ENCODE peak calls at places on chromosome 7, in seven cellular contexts. One of them, this sample, is unnamed.

GRCh38 chr7:101532400-101533102 is 96.5 kb downstream of the MYL10 start:
- DNase-seq in coronary artery: no peak
- DNase-seq in HCT116: no peak
- DNase-seq in prostate gland: no peak
- DNase-seq in PC-3: no peak
- DNase-seq in BE2C: no peak
- DNase-seq in choroid plexus epithelial cell: no peak
- DNase-seq in this sample: no peak

GRCh38 chr7:51633006-51633405 is 316.4 kb upstream of the COBL start:
- DNase-seq in coronary artery: no peak
- DNase-seq in HCT116: no peak
- DNase-seq in prostate gland: no peak
- DNase-seq in PC-3: no peak
- DNase-seq in BE2C: no peak
- DNase-seq in choroid plexus epithelial cell: no peak
- DNase-seq in this sample: no peak

GRCh38 chr7:94698275-94698674 is 42.3 kb upstream of the SGCE start:
- DNase-seq in coronary artery: no peak
- DNase-seq in HCT116: peak; percentile 13
- DNase-seq in prostate gland: no peak
- DNase-seq in PC-3: peak; percentile 78
- DNase-seq in BE2C: no peak
- DNase-seq in choroid plexus epithelial cell: peak; percentile 95
- DNase-seq in this sample: no peak

GRCh38 chr7:64045301-64046040 is at the start of gene ZNF727:
- DNase-seq in coronary artery: no peak
- DNase-seq in HCT116: no peak
- DNase-seq in prostate gland: peak; percentile 58
- DNase-seq in PC-3: no peak
- DNase-seq in BE2C: no peak
- DNase-seq in choroid plexus epithelial cell: no peak
- DNase-seq in this sample: no peak

GRCh38 chr7:31887006-31887405 is 183.2 kb downstream of the PDE1C start:
- DNase-seq in coronary artery: no peak
- DNase-seq in HCT116: no peak
- DNase-seq in prostate gland: no peak
- DNase-seq in PC-3: no peak
- DNase-seq in BE2C: no peak
- DNase-seq in choroid plexus epithelial cell: no peak
- DNase-seq in this sample: no peak

GRCh38 chr7:42911482-42912447 is at the start of gene C7orf25:
- DNase-seq in coronary artery: peak; percentile 98
- DNase-seq in HCT116: peak; percentile 82
- DNase-seq in prostate gland: peak; percentile 97
- DNase-seq in PC-3: peak; percentile 93
- DNase-seq in BE2C: peak; percentile 97
- DNase-seq in choroid plexus epithelial cell: peak; percentile 94
- DNase-seq in this sample: peak; percentile 96

GRCh38 chr7:64192148-64192704 is 14.8 kb upstream of the ZNF735 start:
- DNase-seq in coronary artery: no peak
- DNase-seq in HCT116: no peak
- DNase-seq in prostate gland: no peak
- DNase-seq in PC-3: no peak
- DNase-seq in BE2C: no peak
- DNase-seq in choroid plexus epithelial cell: no peak
- DNase-seq in this sample: no peak

GRCh38 chr7:50356212-50356944 is 51.9 kb downstream of the IKZF1 start:
- DNase-seq in coronary artery: no peak
- DNase-seq in HCT116: no peak
- DNase-seq in prostate gland: no peak
- DNase-seq in PC-3: no peak
- DNase-seq in BE2C: no peak
- DNase-seq in choroid plexus epithelial cell: no peak
- DNase-seq in this sample: no peak

GRCh38 chr7:112206238-112207105 is at the start of the genes DOCK4 and ZNF277:
- DNase-seq in coronary artery: peak; percentile 99
- DNase-seq in HCT116: peak; percentile 96
- DNase-seq in prostate gland: peak; percentile 99
- DNase-seq in PC-3: peak; percentile 99
- DNase-seq in BE2C: peak; percentile 99
- DNase-seq in choroid plexus epithelial cell: peak; percentile 99
- DNase-seq in this sample: peak; percentile 99

GRCh38 chr7:112204776-112205347 is 1.3 kb downstream of the DOCK4 start:
- DNase-seq in coronary artery: no peak
- DNase-seq in HCT116: no peak
- DNase-seq in prostate gland: peak; percentile 15
- DNase-seq in PC-3: peak; percentile 34
- DNase-seq in BE2C: peak; percentile 33
- DNase-seq in choroid plexus epithelial cell: peak; percentile 37
- DNase-seq in this sample: no peak

GRCh38 chr7:112202819-112203218 is 3.4 kb downstream of the DOCK4 start:
- DNase-seq in coronary artery: no peak
- DNase-seq in HCT116: no peak
- DNase-seq in prostate gland: peak; percentile 18
- DNase-seq in PC-3: peak; percentile 52
- DNase-seq in BE2C: peak; percentile 54
- DNase-seq in choroid plexus epithelial cell: peak; percentile 37
- DNase-seq in this sample: peak; percentile 39

GRCh38 chr7:112205348-112206237 is 606 bp downstream of the DOCK4 start:
- DNase-seq in coronary artery: peak; percentile 77
- DNase-seq in HCT116: peak; percentile 7
- DNase-seq in prostate gland: peak; percentile 46
- DNase-seq in PC-3: peak; percentile 32
- DNase-seq in BE2C: peak; percentile 64
- DNase-seq in choroid plexus epithelial cell: peak; percentile 76
- DNase-seq in this sample: peak; percentile 53

DNA sequence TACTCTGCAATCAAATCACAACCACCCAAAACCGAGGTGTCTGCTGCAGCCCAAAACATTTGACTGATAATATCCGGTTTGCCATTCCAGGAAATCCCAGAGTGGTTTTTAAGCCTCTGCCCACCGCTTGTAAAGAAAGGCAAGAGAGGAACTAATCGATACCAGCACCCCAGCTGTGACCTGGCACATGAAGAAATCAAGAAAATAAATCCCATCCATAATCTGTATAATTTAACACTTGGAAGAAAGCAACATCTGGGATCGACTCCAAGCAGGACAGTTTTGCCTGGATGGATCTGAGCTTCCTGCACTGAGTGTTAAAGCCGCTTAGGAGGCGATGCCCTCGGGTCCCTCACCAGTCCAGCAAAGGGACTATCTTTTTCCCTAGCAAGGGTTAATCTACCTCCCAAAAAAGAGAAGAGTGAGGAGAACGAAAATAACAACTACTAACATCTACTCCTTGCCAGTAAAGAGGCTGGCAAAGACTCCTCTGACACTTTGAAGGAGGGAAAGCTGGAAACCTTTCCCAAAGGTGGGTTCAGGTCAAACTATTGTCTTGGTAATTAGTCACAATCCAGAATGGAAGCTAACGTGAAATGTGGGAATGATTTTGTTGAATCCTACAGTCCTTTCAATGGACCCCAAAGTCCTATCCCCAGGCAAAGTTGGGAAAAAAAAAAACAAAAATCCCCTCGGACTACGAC is 2.0 kb downstream of the DOCK4 start:
- DNase-seq in coronary artery: no peak
- DNase-seq in HCT116: no peak
- DNase-seq in prostate gland: peak; percentile 22
- DNase-seq in PC-3: peak; percentile 19
- DNase-seq in BE2C: no peak
- DNase-seq in choroid plexus epithelial cell: peak; percentile 22
- DNase-seq in this sample: no peak
- TF ChIP-seq CTCF in coronary artery: no peak
- TF ChIP-seq CTCF in HCT116: no peak
- TF ChIP-seq CTCF in prostate gland: no peak
- TF ChIP-seq CTCF in PC-3: no peak
- TF ChIP-seq CTCF in BE2C: no peak
- TF ChIP-seq CTCF in choroid plexus epithelial cell: no peak
- TF ChIP-seq CTCF in this sample: no peak

GRCh38 chr7:107046511-107047259 is 2.2 kb downstream of the PRKAR2B start:
- DNase-seq in coronary artery: no peak
- DNase-seq in HCT116: no peak
- DNase-seq in prostate gland: no peak
- DNase-seq in PC-3: peak; percentile 15
- DNase-seq in BE2C: no peak
- DNase-seq in choroid plexus epithelial cell: no peak
- DNase-seq in this sample: no peak

GRCh38 chr7:107044347-107045194 is at the start of gene PRKAR2B:
- DNase-seq in coronary artery: peak; percentile 79
- DNase-seq in HCT116: peak; percentile 27
- DNase-seq in prostate gland: peak; percentile 63
- DNase-seq in PC-3: peak; percentile 25
- DNase-seq in BE2C: peak; percentile 91
- DNase-seq in choroid plexus epithelial cell: peak; percentile 62
- DNase-seq in this sample: peak; percentile 55

GRCh38 chr7:107045980-107046379 is 1.5 kb downstream of the PRKAR2B start:
- DNase-seq in coronary artery: no peak
- DNase-seq in HCT116: no peak
- DNase-seq in prostate gland: no peak
- DNase-seq in PC-3: peak; percentile 59
- DNase-seq in BE2C: no peak
- DNase-seq in choroid plexus epithelial cell: peak; percentile 63
- DNase-seq in this sample: no peak

GRCh38 chr7:107045195-107045960 is 873 bp downstream of the PRKAR2B start:
- DNase-seq in coronary artery: no peak
- DNase-seq in HCT116: no peak
- DNase-seq in prostate gland: no peak
- DNase-seq in PC-3: no peak
- DNase-seq in BE2C: peak; percentile 17
- DNase-seq in choroid plexus epithelial cell: no peak
- DNase-seq in this sample: no peak

GRCh38 chr7:107043916-107044346 is 574 bp upstream of the PRKAR2B start:
- DNase-seq in coronary artery: no peak
- DNase-seq in HCT116: no peak
- DNase-seq in prostate gland: no peak
- DNase-seq in PC-3: no peak
- DNase-seq in BE2C: no peak
- DNase-seq in choroid plexus epithelial cell: peak; percentile 3
- DNase-seq in this sample: no peak
- H3K4me3 ChIP-seq in coronary artery: peak overlapping the region; percentile 79
- H3K4me3 ChIP-seq in HCT116: peak overlapping the region; percentile 49
- H3K4me3 ChIP-seq in prostate gland: peak overlapping the region; percentile 74
- H3K4me3 ChIP-seq in PC-3: peak overlapping the region; percentile 66
- H3K4me3 ChIP-seq in BE2C: peak overlapping the region; percentile 61
- H3K4me3 ChIP-seq in choroid plexus epithelial cell: peak overlapping the region; percentile 69
- H3K4me3 ChIP-seq in this sample: peak overlapping the region; percentile 20

GRCh38 chr7:90838799-90839198 is 242.7 kb downstream of the CDK14 start:
- DNase-seq in coronary artery: no peak
- DNase-seq in HCT116: no peak
- DNase-seq in prostate gland: no peak
- DNase-seq in PC-3: no peak
- DNase-seq in BE2C: no peak
- DNase-seq in choroid plexus epithelial cell: no peak
- DNase-seq in this sample: no peak
- TF ChIP-seq CTCF in coronary artery: no peak
- TF ChIP-seq CTCF in HCT116: peak; percentile 35
- TF ChIP-seq CTCF in prostate gland: no peak
- TF ChIP-seq CTCF in PC-3: no peak
- TF ChIP-seq CTCF in BE2C: no peak
- TF ChIP-seq CTCF in choroid plexus epithelial cell: no peak
- TF ChIP-seq CTCF in this sample: no peak

DNA sequence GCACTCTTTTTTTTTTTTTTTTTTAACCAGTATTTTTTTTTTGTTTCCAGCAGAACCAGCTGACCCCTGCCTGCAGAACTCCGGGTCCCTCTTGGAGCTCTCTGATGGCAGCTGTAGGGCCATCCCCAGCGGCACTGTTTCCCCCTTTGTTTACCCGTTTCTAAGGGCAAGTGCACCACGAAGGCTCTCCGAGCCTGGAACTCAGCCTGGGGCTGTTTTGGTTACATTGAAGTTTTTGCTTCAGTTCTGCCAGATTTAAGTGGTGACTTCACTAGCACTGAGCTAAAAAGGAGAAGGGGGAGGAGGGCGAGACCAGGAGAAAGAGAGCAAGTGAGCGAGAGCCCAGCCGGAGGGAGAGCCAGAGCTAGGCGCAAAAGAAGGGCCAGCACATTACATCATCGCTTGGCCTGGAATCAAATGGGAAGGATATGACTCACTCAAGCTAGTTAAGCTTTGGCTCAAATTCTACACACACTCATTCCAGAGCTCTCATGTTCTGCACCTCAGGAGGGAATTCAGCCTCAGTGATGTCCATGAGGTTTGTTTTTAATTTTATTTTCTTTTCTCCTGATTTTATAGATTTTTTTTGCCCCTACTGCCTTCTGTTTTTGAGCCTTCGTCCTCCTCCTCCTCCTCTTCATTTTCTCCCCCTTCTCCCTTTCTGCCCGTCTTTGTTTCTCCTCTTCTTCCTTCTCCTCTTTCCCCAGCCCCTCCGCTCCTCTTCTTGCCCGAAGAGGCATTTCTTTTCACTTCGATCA is 272.3 kb downstream of the TRIL start:
- DNase-seq in coronary artery: peak; percentile 97
- DNase-seq in HCT116: peak; percentile 65
- DNase-seq in prostate gland: peak; percentile 93
- DNase-seq in PC-3: peak; percentile 97
- DNase-seq in BE2C: peak; percentile 87
- DNase-seq in choroid plexus epithelial cell: peak; percentile 99
- DNase-seq in this sample: peak; percentile 9
- H3K4me3 ChIP-seq in coronary artery: peak overlapping the region; percentile 50
- H3K4me3 ChIP-seq in HCT116: peak overlapping the region; percentile 21
- H3K4me3 ChIP-seq in prostate gland: peak overlapping the region; percentile 14
- H3K4me3 ChIP-seq in PC-3: peak overlapping the region; percentile 77
- H3K4me3 ChIP-seq in BE2C: peak overlapping the region; percentile 66
- H3K4me3 ChIP-seq in choroid plexus epithelial cell: peak overlapping the region; percentile 61
- H3K4me3 ChIP-seq in this sample: no peak overlapping the region

GRCh38 chr7:21550821-21551531 is 8.1 kb downstream of the DNAH11 start:
- DNase-seq in coronary artery: no peak
- DNase-seq in HCT116: peak; percentile 31
- DNase-seq in prostate gland: peak; percentile 39
- DNase-seq in PC-3: peak; percentile 60
- DNase-seq in BE2C: no peak
- DNase-seq in choroid plexus epithelial cell: no peak
- DNase-seq in this sample: no peak

GRCh38 chr7:21548491-21548890 is 5.7 kb downstream of the DNAH11 start:
- DNase-seq in coronary artery: no peak
- DNase-seq in HCT116: no peak
- DNase-seq in prostate gland: no peak
- DNase-seq in PC-3: peak; percentile 61
- DNase-seq in BE2C: no peak
- DNase-seq in choroid plexus epithelial cell: no peak
- DNase-seq in this sample: no peak

GRCh38 chr7:21544303-21544656 is 1.4 kb downstream of the DNAH11 start:
- DNase-seq in coronary artery: no peak
- DNase-seq in HCT116: no peak
- DNase-seq in prostate gland: no peak
- DNase-seq in PC-3: no peak
- DNase-seq in BE2C: no peak
- DNase-seq in choroid plexus epithelial cell: no peak
- DNase-seq in this sample: no peak

GRCh38 chr7:21547511-21547910 is 4.7 kb downstream of the DNAH11 start:
- DNase-seq in coronary artery: no peak
- DNase-seq in HCT116: no peak
- DNase-seq in prostate gland: no peak
- DNase-seq in PC-3: peak; percentile 67
- DNase-seq in BE2C: no peak
- DNase-seq in choroid plexus epithelial cell: no peak
- DNase-seq in this sample: no peak

DNA sequence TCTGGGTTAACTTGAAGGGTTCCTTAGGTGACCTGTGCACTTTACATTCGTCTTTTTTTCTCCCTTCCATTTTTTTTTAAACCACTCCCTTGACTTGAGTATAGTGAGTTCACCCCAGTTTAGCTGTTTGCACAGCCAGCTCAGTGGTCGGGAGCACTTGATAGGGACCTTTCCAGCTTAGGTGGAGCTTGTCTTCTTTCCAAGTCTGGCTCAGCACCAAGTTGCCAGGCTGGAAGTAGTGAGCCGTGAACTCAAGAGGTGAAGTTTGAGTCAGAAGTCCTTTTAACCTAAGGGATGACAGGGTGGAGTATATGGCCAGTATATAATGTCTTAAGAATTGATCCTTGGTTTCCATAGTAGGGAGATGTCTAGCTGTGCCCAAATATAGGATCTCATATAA is 7.2 kb downstream of the DNAH11 start:
- DNase-seq in coronary artery: no peak
- DNase-seq in HCT116: no peak
- DNase-seq in prostate gland: no peak
- DNase-seq in PC-3: peak; percentile 45
- DNase-seq in BE2C: no peak
- DNase-seq in choroid plexus epithelial cell: no peak
- DNase-seq in this sample: no peak
- TF ChIP-seq CTCF in coronary artery: no peak
- TF ChIP-seq CTCF in HCT116: no peak
- TF ChIP-seq CTCF in prostate gland: no peak
- TF ChIP-seq CTCF in PC-3: no peak
- TF ChIP-seq CTCF in BE2C: no peak
- TF ChIP-seq CTCF in choroid plexus epithelial cell: no peak
- TF ChIP-seq CTCF in this sample: no peak

This sample was measured in GM12865.